ENCODE peak calls at places on chromosomes 13 and 19, in nine cellular contexts. One of them, this sample, is unnamed.

GRCh38 chr13:80341098-80341701 is at the start of gene SPRY2:
- DNase-seq in naive thymus-derived CD4-positive, alpha-beta T cell: peak; percentile 8
- DNase-seq in breast epithelium: peak; percentile 88
- DNase-seq in uterus: peak; percentile 89
- DNase-seq in thoracic aorta: peak; percentile 91
- DNase-seq in Karpas-422: no peak
- DNase-seq in endothelial cell of umbilical vein: peak; percentile 97
- DNase-seq in A549: peak; percentile 74
- DNase-seq in CD8-positive, alpha-beta T cell: peak; percentile 41
- DNase-seq in this sample: peak; percentile 97

GRCh38 chr19:43078311-43078710 is 4.2 kb downstream of the PSG2 start:
- DNase-seq in naive thymus-derived CD4-positive, alpha-beta T cell: no peak
- DNase-seq in breast epithelium: no peak
- DNase-seq in uterus: no peak
- DNase-seq in thoracic aorta: no peak
- DNase-seq in Karpas-422: no peak
- DNase-seq in endothelial cell of umbilical vein: no peak
- DNase-seq in A549: no peak
- DNase-seq in CD8-positive, alpha-beta T cell: no peak
- DNase-seq in this sample: no peak

GRCh38 chr13:25001807-25002206 is 94.1 kb upstream of the PABPC3 start:
- DNase-seq in naive thymus-derived CD4-positive, alpha-beta T cell: no peak
- DNase-seq in breast epithelium: no peak
- DNase-seq in uterus: no peak
- DNase-seq in thoracic aorta: no peak
- DNase-seq in Karpas-422: no peak
- DNase-seq in endothelial cell of umbilical vein: no peak
- DNase-seq in A549: no peak
- DNase-seq in CD8-positive, alpha-beta T cell: no peak
- DNase-seq in this sample: no peak

GRCh38 chr13:106232680-106233079 is 302.8 kb downstream of the EFNB2 start:
- DNase-seq in naive thymus-derived CD4-positive, alpha-beta T cell: no peak
- DNase-seq in breast epithelium: no peak
- DNase-seq in uterus: no peak
- DNase-seq in thoracic aorta: no peak
- DNase-seq in Karpas-422: no peak
- DNase-seq in endothelial cell of umbilical vein: no peak
- DNase-seq in A549: no peak
- DNase-seq in CD8-positive, alpha-beta T cell: no peak
- DNase-seq in this sample: no peak

GRCh38 chr13:44768775-44769578 is 192.8 kb upstream of the TSC22D1 start:
- DNase-seq in naive thymus-derived CD4-positive, alpha-beta T cell: no peak
- DNase-seq in breast epithelium: no peak
- DNase-seq in uterus: no peak
- DNase-seq in thoracic aorta: no peak
- DNase-seq in Karpas-422: no peak
- DNase-seq in endothelial cell of umbilical vein: no peak
- DNase-seq in A549: no peak
- DNase-seq in CD8-positive, alpha-beta T cell: no peak
- DNase-seq in this sample: no peak

GRCh38 chr13:109154546-109154945 is 525.1 kb downstream of the MYO16 start:
- DNase-seq in naive thymus-derived CD4-positive, alpha-beta T cell: no peak
- DNase-seq in breast epithelium: no peak
- DNase-seq in uterus: no peak
- DNase-seq in thoracic aorta: no peak
- DNase-seq in Karpas-422: no peak
- DNase-seq in endothelial cell of umbilical vein: peak; percentile 80
- DNase-seq in A549: no peak
- DNase-seq in CD8-positive, alpha-beta T cell: no peak
- DNase-seq in this sample: no peak

GRCh38 chr13:99086149-99086868 is 108.4 kb upstream of the DOCK9 start:
- DNase-seq in naive thymus-derived CD4-positive, alpha-beta T cell: peak; percentile 67
- DNase-seq in breast epithelium: no peak
- DNase-seq in uterus: peak; percentile 55
- DNase-seq in thoracic aorta: no peak
- DNase-seq in Karpas-422: peak; percentile 79
- DNase-seq in endothelial cell of umbilical vein: peak; percentile 42
- DNase-seq in A549: peak; percentile 42
- DNase-seq in CD8-positive, alpha-beta T cell: peak; percentile 76
- DNase-seq in this sample: peak; percentile 87

GRCh38 chr19:38263696-38264485 is 482 bp upstream of the SPINT2 start:
- DNase-seq in naive thymus-derived CD4-positive, alpha-beta T cell: peak; percentile 78
- DNase-seq in breast epithelium: no peak
- DNase-seq in uterus: no peak
- DNase-seq in thoracic aorta: peak; percentile 46
- DNase-seq in Karpas-422: no peak
- DNase-seq in endothelial cell of umbilical vein: no peak
- DNase-seq in A549: peak; percentile 78
- DNase-seq in CD8-positive, alpha-beta T cell: peak; percentile 77
- DNase-seq in this sample: no peak

GRCh38 chr19:43504426-43505185 is at the start of gene PHLDB3:
- DNase-seq in naive thymus-derived CD4-positive, alpha-beta T cell: no peak
- DNase-seq in breast epithelium: peak; percentile 68
- DNase-seq in uterus: no peak
- DNase-seq in thoracic aorta: no peak
- DNase-seq in Karpas-422: no peak
- DNase-seq in endothelial cell of umbilical vein: peak; percentile 6
- DNase-seq in A549: no peak
- DNase-seq in CD8-positive, alpha-beta T cell: peak; percentile 57
- DNase-seq in this sample: no peak

GRCh38 chr13:32905063-32905863 is 111.0 kb upstream of the KL start:
- DNase-seq in naive thymus-derived CD4-positive, alpha-beta T cell: no peak
- DNase-seq in breast epithelium: no peak
- DNase-seq in uterus: no peak
- DNase-seq in thoracic aorta: no peak
- DNase-seq in Karpas-422: peak; percentile 74
- DNase-seq in endothelial cell of umbilical vein: no peak
- DNase-seq in A549: no peak
- DNase-seq in CD8-positive, alpha-beta T cell: no peak
- DNase-seq in this sample: no peak

GRCh38 chr13:73109288-73109899 is 50.6 kb downstream of the KLF5 start:
- DNase-seq in naive thymus-derived CD4-positive, alpha-beta T cell: no peak
- DNase-seq in breast epithelium: no peak
- DNase-seq in uterus: no peak
- DNase-seq in thoracic aorta: no peak
- DNase-seq in Karpas-422: no peak
- DNase-seq in endothelial cell of umbilical vein: no peak
- DNase-seq in A549: no peak
- DNase-seq in CD8-positive, alpha-beta T cell: no peak
- DNase-seq in this sample: no peak
- H3K27ac ChIP-seq in naive thymus-derived CD4-positive, alpha-beta T cell: no peak overlapping the region
- H3K27ac ChIP-seq in breast epithelium: no peak overlapping the region
- H3K27ac ChIP-seq in uterus: no peak overlapping the region
- H3K27ac ChIP-seq in thoracic aorta: no peak overlapping the region
- H3K27ac ChIP-seq in Karpas-422: no peak overlapping the region
- H3K27ac ChIP-seq in endothelial cell of umbilical vein: no peak overlapping the region
- H3K27ac ChIP-seq in A549: peak overlapping the region; percentile 44
- H3K27ac ChIP-seq in CD8-positive, alpha-beta T cell: no peak overlapping the region
- H3K27ac ChIP-seq in this sample: no peak overlapping the region

DNA sequence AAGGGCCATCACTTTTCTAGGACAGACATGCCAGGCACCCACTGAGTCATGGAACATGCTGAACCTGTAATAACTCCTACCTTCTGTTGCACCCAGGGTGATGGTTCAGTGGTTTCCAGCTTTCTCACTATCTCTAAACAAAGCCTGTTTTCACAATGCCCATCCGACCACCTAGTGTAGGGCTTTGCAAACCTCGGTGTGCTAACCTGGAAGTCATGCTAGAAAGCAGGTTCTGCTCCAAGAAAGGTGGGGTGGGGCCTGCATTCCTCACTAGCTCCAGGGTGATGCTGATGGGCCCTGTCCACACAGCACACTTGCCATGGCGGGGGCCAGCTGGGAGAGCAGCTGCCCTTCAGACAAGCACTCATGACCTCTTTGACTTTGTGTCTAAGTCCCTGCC is 43.4 kb downstream of the COL4A2 start:
- DNase-seq in naive thymus-derived CD4-positive, alpha-beta T cell: no peak
- DNase-seq in breast epithelium: no peak
- DNase-seq in uterus: no peak
- DNase-seq in thoracic aorta: no peak
- DNase-seq in Karpas-422: no peak
- DNase-seq in endothelial cell of umbilical vein: no peak
- DNase-seq in A549: no peak
- DNase-seq in CD8-positive, alpha-beta T cell: no peak
- DNase-seq in this sample: no peak
- H3K27ac ChIP-seq in naive thymus-derived CD4-positive, alpha-beta T cell: no peak overlapping the region
- H3K27ac ChIP-seq in breast epithelium: peak overlapping the region; percentile 10
- H3K27ac ChIP-seq in uterus: peak overlapping the region; percentile 96
- H3K27ac ChIP-seq in thoracic aorta: peak overlapping the region; percentile 96
- H3K27ac ChIP-seq in Karpas-422: no peak overlapping the region
- H3K27ac ChIP-seq in endothelial cell of umbilical vein: no peak overlapping the region
- H3K27ac ChIP-seq in A549: peak overlapping the region; percentile 83
- H3K27ac ChIP-seq in CD8-positive, alpha-beta T cell: no peak overlapping the region
- H3K27ac ChIP-seq in this sample: no peak overlapping the region

GRCh38 chr19:14530505-14530904 is 1.1 kb downstream of the TECR start:
- DNase-seq in naive thymus-derived CD4-positive, alpha-beta T cell: no peak
- DNase-seq in breast epithelium: no peak
- DNase-seq in uterus: no peak
- DNase-seq in thoracic aorta: no peak
- DNase-seq in Karpas-422: peak; percentile 62
- DNase-seq in endothelial cell of umbilical vein: no peak
- DNase-seq in A549: no peak
- DNase-seq in CD8-positive, alpha-beta T cell: no peak
- DNase-seq in this sample: no peak
- H3K27ac ChIP-seq in naive thymus-derived CD4-positive, alpha-beta T cell: peak overlapping the region; percentile 89
- H3K27ac ChIP-seq in breast epithelium: no peak overlapping the region
- H3K27ac ChIP-seq in uterus: peak overlapping the region; percentile 96
- H3K27ac ChIP-seq in thoracic aorta: no peak overlapping the region
- H3K27ac ChIP-seq in Karpas-422: peak overlapping the region; percentile 72
- H3K27ac ChIP-seq in endothelial cell of umbilical vein: no peak overlapping the region
- H3K27ac ChIP-seq in A549: peak overlapping the region; percentile 89
- H3K27ac ChIP-seq in CD8-positive, alpha-beta T cell: peak overlapping the region; percentile 89
- H3K27ac ChIP-seq in this sample: no peak overlapping the region

GRCh38 chr19:13056052-13056660 is 46.5 kb downstream of the LYL1 start:
- DNase-seq in naive thymus-derived CD4-positive, alpha-beta T cell: no peak
- DNase-seq in breast epithelium: no peak
- DNase-seq in uterus: peak; percentile 79
- DNase-seq in thoracic aorta: no peak
- DNase-seq in Karpas-422: no peak
- DNase-seq in endothelial cell of umbilical vein: no peak
- DNase-seq in A549: no peak
- DNase-seq in CD8-positive, alpha-beta T cell: no peak
- DNase-seq in this sample: peak; percentile 49
- H3K27ac ChIP-seq in naive thymus-derived CD4-positive, alpha-beta T cell: no peak overlapping the region
- H3K27ac ChIP-seq in breast epithelium: peak overlapping the region; percentile 100
- H3K27ac ChIP-seq in uterus: peak overlapping the region; percentile 100
- H3K27ac ChIP-seq in thoracic aorta: peak overlapping the region; percentile 99
- H3K27ac ChIP-seq in Karpas-422: no peak overlapping the region
- H3K27ac ChIP-seq in endothelial cell of umbilical vein: peak overlapping the region; percentile 61
- H3K27ac ChIP-seq in A549: peak overlapping the region; percentile 82
- H3K27ac ChIP-seq in CD8-positive, alpha-beta T cell: no peak overlapping the region
- H3K27ac ChIP-seq in this sample: no peak overlapping the region

DNA sequence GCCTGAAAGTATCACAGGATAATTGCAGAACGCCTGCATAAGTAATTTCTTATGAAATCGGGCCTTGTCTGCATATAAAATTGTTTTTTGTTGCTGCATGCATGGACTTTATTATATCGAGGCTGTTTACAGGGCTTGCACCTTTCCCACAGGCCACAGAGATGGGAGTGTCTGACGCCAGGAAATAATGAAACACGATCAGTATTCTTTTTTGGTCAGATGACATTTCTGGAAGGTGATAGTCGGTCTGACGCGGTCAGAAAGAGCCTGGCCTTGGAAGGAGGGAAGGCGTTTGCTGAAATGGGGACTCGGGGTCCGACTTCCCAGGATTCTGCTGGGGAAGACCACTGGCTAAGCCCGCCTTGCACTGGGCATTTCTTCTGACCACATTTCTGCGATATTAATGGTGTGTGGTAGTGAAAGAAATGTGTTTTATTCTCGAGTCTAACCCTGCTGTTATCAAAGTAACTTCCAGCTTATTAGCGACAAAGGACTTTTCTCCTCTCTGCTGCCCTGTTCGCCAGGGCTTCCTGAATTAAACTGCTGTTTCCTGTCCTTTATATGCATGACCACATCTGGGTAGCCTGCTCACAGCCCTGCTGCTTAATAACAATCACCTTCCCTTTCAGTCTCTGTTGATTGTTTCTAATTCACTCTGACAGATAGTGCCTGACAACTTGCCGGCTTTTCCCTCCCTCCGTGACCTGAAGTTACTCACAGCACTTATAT is 11.6 kb upstream of the ZNF536 start:
- DNase-seq in naive thymus-derived CD4-positive, alpha-beta T cell: no peak
- DNase-seq in breast epithelium: peak; percentile 25
- DNase-seq in uterus: no peak
- DNase-seq in thoracic aorta: no peak
- DNase-seq in Karpas-422: no peak
- DNase-seq in endothelial cell of umbilical vein: no peak
- DNase-seq in A549: no peak
- DNase-seq in CD8-positive, alpha-beta T cell: no peak
- DNase-seq in this sample: peak; percentile 62
- H3K27ac ChIP-seq in naive thymus-derived CD4-positive, alpha-beta T cell: no peak overlapping the region
- H3K27ac ChIP-seq in breast epithelium: no peak overlapping the region
- H3K27ac ChIP-seq in uterus: no peak overlapping the region
- H3K27ac ChIP-seq in thoracic aorta: no peak overlapping the region
- H3K27ac ChIP-seq in Karpas-422: no peak overlapping the region
- H3K27ac ChIP-seq in endothelial cell of umbilical vein: no peak overlapping the region
- H3K27ac ChIP-seq in A549: no peak overlapping the region
- H3K27ac ChIP-seq in CD8-positive, alpha-beta T cell: no peak overlapping the region
- H3K27ac ChIP-seq in this sample: peak overlapping the region; percentile 44

DNA sequence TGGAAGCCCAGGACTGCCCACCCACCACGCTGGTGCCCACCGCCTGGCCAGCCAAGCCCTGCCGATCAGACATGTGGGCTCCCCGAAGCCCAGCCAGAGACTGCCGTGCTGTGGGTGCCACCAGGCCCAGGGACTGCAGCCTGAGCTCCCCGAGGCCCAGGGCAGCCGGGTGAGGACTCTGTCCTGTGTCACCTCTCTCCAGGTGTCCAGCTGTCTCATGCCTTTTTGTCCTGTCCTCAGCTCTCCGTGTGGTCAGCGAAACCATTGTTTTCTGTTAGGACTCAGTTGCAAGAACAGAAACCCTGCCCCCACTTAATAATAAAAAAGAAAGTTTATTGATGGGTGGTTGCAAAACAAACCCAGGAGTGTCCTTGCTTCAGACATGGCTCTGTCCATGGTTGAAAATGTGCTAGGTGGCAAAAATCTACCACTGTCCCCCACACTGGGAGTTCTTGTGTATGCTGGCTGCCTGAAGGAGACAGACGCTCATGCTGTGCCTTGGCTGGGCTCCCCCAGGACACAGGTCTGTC is 9.9 kb downstream of the PLEKHF1 start:
- DNase-seq in naive thymus-derived CD4-positive, alpha-beta T cell: no peak
- DNase-seq in breast epithelium: peak; percentile 19
- DNase-seq in uterus: no peak
- DNase-seq in thoracic aorta: no peak
- DNase-seq in Karpas-422: no peak
- DNase-seq in endothelial cell of umbilical vein: no peak
- DNase-seq in A549: no peak
- DNase-seq in CD8-positive, alpha-beta T cell: no peak
- DNase-seq in this sample: no peak
- H3K27ac ChIP-seq in naive thymus-derived CD4-positive, alpha-beta T cell: peak overlapping the region; percentile 94
- H3K27ac ChIP-seq in breast epithelium: peak overlapping the region; percentile 82
- H3K27ac ChIP-seq in uterus: no peak overlapping the region
- H3K27ac ChIP-seq in thoracic aorta: no peak overlapping the region
- H3K27ac ChIP-seq in Karpas-422: no peak overlapping the region
- H3K27ac ChIP-seq in endothelial cell of umbilical vein: no peak overlapping the region
- H3K27ac ChIP-seq in A549: no peak overlapping the region
- H3K27ac ChIP-seq in CD8-positive, alpha-beta T cell: no peak overlapping the region
- H3K27ac ChIP-seq in this sample: no peak overlapping the region

DNA sequence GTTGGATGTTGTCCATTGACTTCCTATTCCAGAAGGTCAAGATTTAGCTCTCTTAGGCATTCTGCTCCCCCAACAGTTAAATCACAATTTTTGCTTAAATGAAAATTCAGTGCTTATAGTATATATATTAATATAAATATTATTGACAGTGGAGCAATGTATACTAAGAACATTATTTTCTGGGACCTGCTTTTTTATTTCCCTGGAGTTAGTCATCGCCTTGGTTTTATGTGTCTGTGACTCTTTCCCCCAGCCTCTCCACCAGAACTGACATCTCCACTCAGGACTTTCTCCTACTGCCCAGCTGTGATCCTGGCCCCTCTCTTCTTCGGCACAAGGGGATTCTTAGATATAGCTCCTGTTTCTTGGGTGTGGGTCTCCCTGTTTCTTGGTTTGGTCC is 10.2 kb upstream of the MATK start:
- DNase-seq in naive thymus-derived CD4-positive, alpha-beta T cell: no peak
- DNase-seq in breast epithelium: no peak
- DNase-seq in uterus: no peak
- DNase-seq in thoracic aorta: no peak
- DNase-seq in Karpas-422: no peak
- DNase-seq in endothelial cell of umbilical vein: no peak
- DNase-seq in A549: no peak
- DNase-seq in CD8-positive, alpha-beta T cell: no peak
- DNase-seq in this sample: no peak
- H3K27ac ChIP-seq in naive thymus-derived CD4-positive, alpha-beta T cell: no peak overlapping the region
- H3K27ac ChIP-seq in breast epithelium: no peak overlapping the region
- H3K27ac ChIP-seq in uterus: no peak overlapping the region
- H3K27ac ChIP-seq in thoracic aorta: no peak overlapping the region
- H3K27ac ChIP-seq in Karpas-422: no peak overlapping the region
- H3K27ac ChIP-seq in endothelial cell of umbilical vein: no peak overlapping the region
- H3K27ac ChIP-seq in A549: no peak overlapping the region
- H3K27ac ChIP-seq in CD8-positive, alpha-beta T cell: no peak overlapping the region
- H3K27ac ChIP-seq in this sample: no peak overlapping the region